ENCODE peak calls at places on chromosomes 4 and X, in seven cellular contexts. One of them, this sample, is unnamed.

GRCh38 chrX:83419030-83419792 is 88.9 kb upstream of the POU3F4 start:
- DNase-seq in neural crest cell: no peak
- DNase-seq in heart left ventricle: no peak
- DNase-seq in mucosa of descending colon: peak; percentile 28
- DNase-seq in OCI-LY7: no peak
- DNase-seq in GM13977: no peak
- DNase-seq in HCT116: no peak
- DNase-seq in this sample: no peak

GRCh38 chr4:121989715-121990114 is 37.9 kb upstream of the TRPC3 start:
- DNase-seq in OCI-LY7: no peak
- DNase-seq in GM13977: no peak
- DNase-seq in HCT116: peak; percentile 56
- DNase-seq in heart left ventricle: no peak
- DNase-seq in mucosa of descending colon: no peak
- DNase-seq in neural crest cell: no peak
- DNase-seq in this sample: no peak

GRCh38 chr4:4502694-4503311 is 39.0 kb downstream of the STX18 start:
- DNase-seq in heart left ventricle: no peak
- DNase-seq in GM13977: no peak
- DNase-seq in mucosa of descending colon: no peak
- DNase-seq in HCT116: no peak
- DNase-seq in neural crest cell: no peak
- DNase-seq in OCI-LY7: no peak
- DNase-seq in this sample: peak; percentile 54

GRCh38 chr4:188660796-188661195 is 521.6 kb downstream of the TRIML1 start:
- DNase-seq in GM13977: no peak
- DNase-seq in HCT116: no peak
- DNase-seq in neural crest cell: peak; percentile 8
- DNase-seq in OCI-LY7: no peak
- DNase-seq in heart left ventricle: no peak
- DNase-seq in mucosa of descending colon: no peak
- DNase-seq in this sample: no peak

GRCh38 chr4:139015948-139016451 is 419 bp downstream of the NOCT start:
- DNase-seq in GM13977: peak; percentile 65
- DNase-seq in mucosa of descending colon: peak; percentile 72
- DNase-seq in heart left ventricle: peak; percentile 36
- DNase-seq in OCI-LY7: peak; percentile 78
- DNase-seq in HCT116: no peak
- DNase-seq in neural crest cell: no peak
- DNase-seq in this sample: peak; percentile 52

GRCh38 chrX:107715331-107716044 is 60.1 kb downstream of the TSC22D3 start:
- DNase-seq in mucosa of descending colon: no peak
- DNase-seq in HCT116: no peak
- DNase-seq in neural crest cell: no peak
- DNase-seq in OCI-LY7: peak; percentile 31
- DNase-seq in heart left ventricle: no peak
- DNase-seq in GM13977: no peak
- DNase-seq in this sample: no peak

GRCh38 chr4:56511098-56511497 is 5.5 kb downstream of the ARL9 start:
- DNase-seq in OCI-LY7: no peak
- DNase-seq in HCT116: no peak
- DNase-seq in neural crest cell: no peak
- DNase-seq in mucosa of descending colon: no peak
- DNase-seq in heart left ventricle: no peak
- DNase-seq in GM13977: no peak
- DNase-seq in this sample: no peak

GRCh38 chrX:136967965-136968364 is 65.8 kb downstream of the GPR101 start:
- DNase-seq in heart left ventricle: no peak
- DNase-seq in mucosa of descending colon: no peak
- DNase-seq in OCI-LY7: no peak
- DNase-seq in GM13977: no peak
- DNase-seq in HCT116: no peak
- DNase-seq in neural crest cell: no peak
- DNase-seq in this sample: no peak

GRCh38 chr4:123731009-123731408 is 334.4 kb downstream of the SPRY1 start:
- DNase-seq in heart left ventricle: no peak
- DNase-seq in neural crest cell: no peak
- DNase-seq in GM13977: no peak
- DNase-seq in HCT116: no peak
- DNase-seq in mucosa of descending colon: no peak
- DNase-seq in OCI-LY7: no peak
- DNase-seq in this sample: no peak

GRCh38 chr4:119038465-119038864 is 97.2 kb upstream of the MYOZ2 start:
- DNase-seq in heart left ventricle: no peak
- DNase-seq in mucosa of descending colon: no peak
- DNase-seq in neural crest cell: no peak
- DNase-seq in OCI-LY7: no peak
- DNase-seq in HCT116: no peak
- DNase-seq in GM13977: no peak
- DNase-seq in this sample: no peak

GRCh38 chrX:3320471-3321046 is 25.9 kb downstream of the MXRA5 start:
- DNase-seq in OCI-LY7: no peak
- DNase-seq in heart left ventricle: no peak
- DNase-seq in GM13977: no peak
- DNase-seq in neural crest cell: no peak
- DNase-seq in mucosa of descending colon: no peak
- DNase-seq in HCT116: no peak
- DNase-seq in this sample: no peak

GRCh38 chr4:94032754-94033153 is 174.9 kb upstream of the SMARCAD1 start:
- DNase-seq in HCT116: no peak
- DNase-seq in GM13977: no peak
- DNase-seq in mucosa of descending colon: no peak
- DNase-seq in OCI-LY7: no peak
- DNase-seq in heart left ventricle: no peak
- DNase-seq in neural crest cell: no peak
- DNase-seq in this sample: no peak

GRCh38 chr4:78864405-78865024 is 74.7 kb downstream of the PAQR3 start:
- DNase-seq in heart left ventricle: no peak
- DNase-seq in neural crest cell: no peak
- DNase-seq in GM13977: peak; percentile 42
- DNase-seq in mucosa of descending colon: no peak
- DNase-seq in HCT116: peak; percentile 64
- DNase-seq in OCI-LY7: peak; percentile 86
- DNase-seq in this sample: peak; percentile 29

GRCh38 chrX:16855363-16856075 is 14.6 kb downstream of the RBBP7 start:
- DNase-seq in mucosa of descending colon: no peak
- DNase-seq in HCT116: no peak
- DNase-seq in OCI-LY7: no peak
- DNase-seq in GM13977: no peak
- DNase-seq in neural crest cell: no peak
- DNase-seq in heart left ventricle: no peak
- DNase-seq in this sample: peak; percentile 15

GRCh38 chrX:135432453-135432852 is 10.7 kb downstream of the SMIM10L2A start:
- DNase-seq in neural crest cell: no peak
- DNase-seq in heart left ventricle: no peak
- DNase-seq in OCI-LY7: no peak
- DNase-seq in GM13977: no peak
- DNase-seq in HCT116: no peak
- DNase-seq in mucosa of descending colon: no peak
- DNase-seq in this sample: no peak

GRCh38 chr4:136831553-136831952 is 700.7 kb downstream of the PCDH18 start:
- DNase-seq in GM13977: no peak
- DNase-seq in heart left ventricle: no peak
- DNase-seq in neural crest cell: no peak
- DNase-seq in OCI-LY7: no peak
- DNase-seq in mucosa of descending colon: no peak
- DNase-seq in HCT116: peak; percentile 6
- DNase-seq in this sample: no peak
- TF ChIP-seq CTCF in GM13977: peak; percentile 16
- TF ChIP-seq CTCF in heart left ventricle: no peak
- TF ChIP-seq CTCF in neural crest cell: no peak
- TF ChIP-seq CTCF in OCI-LY7: no peak
- TF ChIP-seq CTCF in mucosa of descending colon: no peak
- TF ChIP-seq CTCF in HCT116: peak; percentile 63
- TF ChIP-seq CTCF in this sample: no peak

GRCh38 chrX:125374169-125374568 is 54.5 kb downstream of the TEX13C start:
- DNase-seq in OCI-LY7: no peak
- DNase-seq in HCT116: no peak
- DNase-seq in mucosa of descending colon: no peak
- DNase-seq in neural crest cell: no peak
- DNase-seq in GM13977: no peak
- DNase-seq in heart left ventricle: no peak
- DNase-seq in this sample: no peak

GRCh38 chrX:125382889-125383288 is 63.2 kb downstream of the TEX13C start:
- DNase-seq in HCT116: no peak
- DNase-seq in OCI-LY7: no peak
- DNase-seq in neural crest cell: no peak
- DNase-seq in heart left ventricle: no peak
- DNase-seq in GM13977: no peak
- DNase-seq in mucosa of descending colon: no peak
- DNase-seq in this sample: no peak

GRCh38 chrX:125382148-125382628 is 62.5 kb downstream of the TEX13C start:
- DNase-seq in heart left ventricle: no peak
- DNase-seq in GM13977: no peak
- DNase-seq in neural crest cell: no peak
- DNase-seq in mucosa of descending colon: no peak
- DNase-seq in HCT116: no peak
- DNase-seq in OCI-LY7: no peak
- DNase-seq in this sample: no peak

DNA sequence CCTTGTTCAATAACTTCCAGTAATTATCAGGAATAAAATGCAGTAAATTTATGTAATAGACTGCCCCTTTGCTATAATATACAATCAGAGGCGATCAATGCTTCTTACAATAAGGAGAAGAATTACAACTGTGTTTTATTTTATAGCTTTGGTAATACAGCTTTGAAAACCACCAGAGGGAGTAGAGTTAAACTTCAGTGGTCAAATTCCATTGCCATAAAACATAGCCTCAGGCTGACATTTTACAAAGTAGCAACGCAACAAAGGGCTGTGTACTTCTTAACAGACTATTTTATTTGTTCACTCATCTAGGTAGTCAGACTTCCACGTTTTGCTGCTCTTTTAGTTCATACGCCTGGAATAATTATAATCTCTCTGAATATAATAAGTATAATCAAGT is 58.5 kb downstream of the TEX13C start:
- DNase-seq in GM13977: no peak
- DNase-seq in mucosa of descending colon: no peak
- DNase-seq in OCI-LY7: no peak
- DNase-seq in neural crest cell: no peak
- DNase-seq in heart left ventricle: no peak
- DNase-seq in HCT116: no peak
- DNase-seq in this sample: no peak
- TF ChIP-seq CTCF in GM13977: no peak
- TF ChIP-seq CTCF in mucosa of descending colon: no peak
- TF ChIP-seq CTCF in OCI-LY7: no peak
- TF ChIP-seq CTCF in neural crest cell: peak; percentile 46
- TF ChIP-seq CTCF in heart left ventricle: no peak
- TF ChIP-seq CTCF in HCT116: no peak
- TF ChIP-seq CTCF in this sample: no peak

GRCh38 chrX:47193475-47194241 is at the start of gene UBA1:
- DNase-seq in OCI-LY7: peak; percentile 95
- DNase-seq in GM13977: peak; percentile 95
- DNase-seq in HCT116: peak; percentile 87
- DNase-seq in neural crest cell: peak; percentile 99
- DNase-seq in heart left ventricle: peak; percentile 90
- DNase-seq in mucosa of descending colon: peak; percentile 97
- DNase-seq in this sample: peak; percentile 94
- TF ChIP-seq CTCF in OCI-LY7: peak; percentile 81
- TF ChIP-seq CTCF in GM13977: peak; percentile 83
- TF ChIP-seq CTCF in HCT116: peak; percentile 51
- TF ChIP-seq CTCF in neural crest cell: peak; percentile 95
- TF ChIP-seq CTCF in heart left ventricle: peak; percentile 85
- TF ChIP-seq CTCF in mucosa of descending colon: peak; percentile 40
- TF ChIP-seq CTCF in this sample: peak; percentile 61

DNA sequence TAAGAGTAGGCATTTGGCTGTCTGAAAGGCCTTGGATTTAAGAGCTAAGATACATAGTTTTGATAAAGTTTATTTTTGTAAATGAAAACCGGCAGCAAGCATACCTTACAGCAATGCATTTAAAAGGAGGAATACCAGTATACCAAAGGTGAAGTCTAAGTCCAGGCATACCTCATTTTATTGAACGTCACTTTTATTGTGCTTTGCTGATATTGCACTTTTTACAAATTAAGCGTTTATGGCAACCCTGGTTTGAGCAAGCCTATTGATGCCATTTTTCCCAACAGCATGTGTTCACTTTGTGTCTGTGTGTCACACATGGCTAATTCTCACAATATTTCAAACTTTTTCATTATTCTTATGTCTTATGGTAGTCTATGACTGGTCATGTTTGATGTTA is 8.4 kb upstream of the SLC6A14 start:
- DNase-seq in OCI-LY7: no peak
- DNase-seq in neural crest cell: no peak
- DNase-seq in GM13977: no peak
- DNase-seq in heart left ventricle: no peak
- DNase-seq in HCT116: no peak
- DNase-seq in mucosa of descending colon: no peak
- DNase-seq in this sample: no peak
- TF ChIP-seq CTCF in OCI-LY7: no peak
- TF ChIP-seq CTCF in neural crest cell: no peak
- TF ChIP-seq CTCF in GM13977: no peak
- TF ChIP-seq CTCF in heart left ventricle: no peak
- TF ChIP-seq CTCF in HCT116: no peak
- TF ChIP-seq CTCF in mucosa of descending colon: no peak
- TF ChIP-seq CTCF in this sample: no peak

GRCh38 chr4:48967101-48967500 is 19.0 kb upstream of the CWH43 start:
- DNase-seq in neural crest cell: no peak
- DNase-seq in GM13977: no peak
- DNase-seq in OCI-LY7: no peak
- DNase-seq in HCT116: no peak
- DNase-seq in heart left ventricle: no peak
- DNase-seq in mucosa of descending colon: no peak
- DNase-seq in this sample: no peak

GRCh38 chr4:48960988-48961635 is 25.0 kb upstream of the CWH43 start:
- DNase-seq in mucosa of descending colon: no peak
- DNase-seq in neural crest cell: no peak
- DNase-seq in heart left ventricle: no peak
- DNase-seq in GM13977: no peak
- DNase-seq in OCI-LY7: no peak
- DNase-seq in HCT116: no peak
- DNase-seq in this sample: no peak

GRCh38 chr4:48958582-48958981 is 27.5 kb upstream of the CWH43 start:
- DNase-seq in neural crest cell: no peak
- DNase-seq in GM13977: no peak
- DNase-seq in OCI-LY7: no peak
- DNase-seq in heart left ventricle: no peak
- DNase-seq in mucosa of descending colon: no peak
- DNase-seq in HCT116: no peak
- DNase-seq in this sample: no peak

GRCh38 chr4:48963042-48963679 is 22.9 kb upstream of the CWH43 start:
- DNase-seq in heart left ventricle: peak; percentile 70
- DNase-seq in GM13977: peak; percentile 47
- DNase-seq in HCT116: peak; percentile 81
- DNase-seq in neural crest cell: peak; percentile 82
- DNase-seq in OCI-LY7: peak; percentile 89
- DNase-seq in mucosa of descending colon: no peak
- DNase-seq in this sample: peak; percentile 80

DNA sequence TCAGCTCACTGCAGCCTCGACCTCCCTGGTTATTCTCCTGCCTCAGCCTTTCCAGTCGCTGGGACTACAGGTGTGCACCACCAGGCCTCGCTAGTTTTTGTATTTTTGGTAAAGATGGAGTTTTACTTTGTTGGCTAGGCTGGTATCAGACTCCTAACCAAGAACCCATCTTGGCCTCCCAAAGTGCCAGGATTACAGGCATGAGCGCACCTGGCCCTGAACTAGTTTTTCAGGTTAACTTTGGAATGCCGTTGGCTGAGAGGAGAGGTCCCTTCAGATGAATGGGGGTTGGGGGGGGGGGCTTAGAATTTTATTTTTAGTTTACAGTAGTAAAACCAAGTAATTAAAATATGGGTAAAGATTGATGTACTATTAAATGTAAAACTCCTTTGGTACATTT is 23.4 kb upstream of the CWH43 start:
- DNase-seq in mucosa of descending colon: no peak
- DNase-seq in GM13977: no peak
- DNase-seq in OCI-LY7: no peak
- DNase-seq in heart left ventricle: no peak
- DNase-seq in neural crest cell: no peak
- DNase-seq in HCT116: no peak
- DNase-seq in this sample: no peak
- TF ChIP-seq CTCF in mucosa of descending colon: no peak
- TF ChIP-seq CTCF in GM13977: no peak
- TF ChIP-seq CTCF in OCI-LY7: no peak
- TF ChIP-seq CTCF in heart left ventricle: no peak
- TF ChIP-seq CTCF in neural crest cell: no peak
- TF ChIP-seq CTCF in HCT116: no peak
- TF ChIP-seq CTCF in this sample: no peak

This sample was measured in activated CD8-positive, alpha-beta T cell treated with anti-CD3 and anti-CD28 coated beads for 36 hours.